ENCODE peak calls at places on chromosomes 5 and 9, in ten cellular contexts. One of them, this sample, is unnamed.
A peak's percentile ranks its signal among the peaks of the same experiment; 100 is the strongest.

GRCh38 chr5:62000646-62001045 is 305.4 kb upstream of the KIF2A start:
- DNase-seq in stimulated activated CD4-positive, alpha-beta T cell treated with anti-CD3 and anti-CD28 coated beads, Interleukin-2, amount 100 ng/mL, for 24 hours: no peak
- DNase-seq in AML-193: no peak
- DNase-seq in GM13976: no peak
- DNase-seq in midbrain: no peak
- DNase-seq in adipocyte: no peak
- DNase-seq in EL: no peak
- DNase-seq in CD4-positive, CD25-positive, alpha-beta regulatory T cell: no peak
- DNase-seq in stimulated activated CD8-positive, alpha-beta memory T cell treated with anti-CD3 and anti-CD28 coated beads, Interleukin-15, amount 100 ng/mL, for 4 hours: no peak
- DNase-seq in activated effector memory CD4-positive, alpha-beta T cell treated with Interleukin-2 at 50 U/mL for 16 hours: no peak
- DNase-seq in this sample: no peak

GRCh38 chr5:96128204-96128864 is 166.7 kb upstream of the ELL2 start:
- DNase-seq in stimulated activated CD4-positive, alpha-beta T cell treated with anti-CD3 and anti-CD28 coated beads, Interleukin-2, amount 100 ng/mL, for 24 hours: no peak
- DNase-seq in activated effector memory CD4-positive, alpha-beta T cell treated with Interleukin-2 at 50 U/mL for 16 hours: no peak
- DNase-seq in adipocyte: no peak
- DNase-seq in AML-193: no peak
- DNase-seq in CD4-positive, CD25-positive, alpha-beta regulatory T cell: no peak
- DNase-seq in EL: no peak
- DNase-seq in stimulated activated CD8-positive, alpha-beta memory T cell treated with anti-CD3 and anti-CD28 coated beads, Interleukin-15, amount 100 ng/mL, for 4 hours: no peak
- DNase-seq in GM13976: no peak
- DNase-seq in midbrain: no peak
- DNase-seq in this sample: no peak

GRCh38 chr5:134519989-134520388 is 5.5 kb upstream of the JADE2 start:
- DNase-seq in EL: no peak
- DNase-seq in adipocyte: no peak
- DNase-seq in GM13976: no peak
- DNase-seq in CD4-positive, CD25-positive, alpha-beta regulatory T cell: no peak
- DNase-seq in AML-193: no peak
- DNase-seq in midbrain: no peak
- DNase-seq in stimulated activated CD8-positive, alpha-beta memory T cell treated with anti-CD3 and anti-CD28 coated beads, Interleukin-15, amount 100 ng/mL, for 4 hours: no peak
- DNase-seq in stimulated activated CD4-positive, alpha-beta T cell treated with anti-CD3 and anti-CD28 coated beads, Interleukin-2, amount 100 ng/mL, for 24 hours: no peak
- DNase-seq in activated effector memory CD4-positive, alpha-beta T cell treated with Interleukin-2 at 50 U/mL for 16 hours: no peak
- DNase-seq in this sample: no peak

GRCh38 chr9:34993502-34994428 is 4.2 kb downstream of the DNAJB5 start:
- DNase-seq in midbrain: peak; percentile 62
- DNase-seq in AML-193: no peak
- DNase-seq in CD4-positive, CD25-positive, alpha-beta regulatory T cell: no peak
- DNase-seq in GM13976: peak; percentile 71
- DNase-seq in EL: peak; percentile 60
- DNase-seq in activated effector memory CD4-positive, alpha-beta T cell treated with Interleukin-2 at 50 U/mL for 16 hours: no peak
- DNase-seq in stimulated activated CD4-positive, alpha-beta T cell treated with anti-CD3 and anti-CD28 coated beads, Interleukin-2, amount 100 ng/mL, for 24 hours: no peak
- DNase-seq in stimulated activated CD8-positive, alpha-beta memory T cell treated with anti-CD3 and anti-CD28 coated beads, Interleukin-15, amount 100 ng/mL, for 4 hours: no peak
- DNase-seq in adipocyte: peak; percentile 51
- DNase-seq in this sample: no peak

GRCh38 chr9:98658965-98659364 is 49.8 kb downstream of the GABBR2 start:
- DNase-seq in EL: peak; percentile 52
- DNase-seq in stimulated activated CD8-positive, alpha-beta memory T cell treated with anti-CD3 and anti-CD28 coated beads, Interleukin-15, amount 100 ng/mL, for 4 hours: no peak
- DNase-seq in activated effector memory CD4-positive, alpha-beta T cell treated with Interleukin-2 at 50 U/mL for 16 hours: no peak
- DNase-seq in GM13976: no peak
- DNase-seq in midbrain: no peak
- DNase-seq in CD4-positive, CD25-positive, alpha-beta regulatory T cell: no peak
- DNase-seq in stimulated activated CD4-positive, alpha-beta T cell treated with anti-CD3 and anti-CD28 coated beads, Interleukin-2, amount 100 ng/mL, for 24 hours: no peak
- DNase-seq in AML-193: no peak
- DNase-seq in adipocyte: peak; percentile 75
- DNase-seq in this sample: no peak

GRCh38 chr5:122077451-122078115 is 476 bp downstream of the LOX start:
- DNase-seq in stimulated activated CD4-positive, alpha-beta T cell treated with anti-CD3 and anti-CD28 coated beads, Interleukin-2, amount 100 ng/mL, for 24 hours: peak; percentile 6
- DNase-seq in midbrain: no peak
- DNase-seq in stimulated activated CD8-positive, alpha-beta memory T cell treated with anti-CD3 and anti-CD28 coated beads, Interleukin-15, amount 100 ng/mL, for 4 hours: no peak
- DNase-seq in GM13976: peak; percentile 36
- DNase-seq in AML-193: no peak
- DNase-seq in CD4-positive, CD25-positive, alpha-beta regulatory T cell: no peak
- DNase-seq in EL: no peak
- DNase-seq in activated effector memory CD4-positive, alpha-beta T cell treated with Interleukin-2 at 50 U/mL for 16 hours: no peak
- DNase-seq in adipocyte: peak; percentile 68
- DNase-seq in this sample: no peak

GRCh38 chr5:159403906-159404641 is 73.8 kb upstream of the IL12B start:
- DNase-seq in midbrain: no peak
- DNase-seq in AML-193: no peak
- DNase-seq in adipocyte: no peak
- DNase-seq in stimulated activated CD4-positive, alpha-beta T cell treated with anti-CD3 and anti-CD28 coated beads, Interleukin-2, amount 100 ng/mL, for 24 hours: no peak
- DNase-seq in EL: peak; percentile 3
- DNase-seq in CD4-positive, CD25-positive, alpha-beta regulatory T cell: no peak
- DNase-seq in GM13976: no peak
- DNase-seq in activated effector memory CD4-positive, alpha-beta T cell treated with Interleukin-2 at 50 U/mL for 16 hours: no peak
- DNase-seq in stimulated activated CD8-positive, alpha-beta memory T cell treated with anti-CD3 and anti-CD28 coated beads, Interleukin-15, amount 100 ng/mL, for 4 hours: no peak
- DNase-seq in this sample: no peak

GRCh38 chr5:178340637-178341036 is 108.0 kb upstream of the PHYKPL start:
- DNase-seq in stimulated activated CD4-positive, alpha-beta T cell treated with anti-CD3 and anti-CD28 coated beads, Interleukin-2, amount 100 ng/mL, for 24 hours: no peak
- DNase-seq in adipocyte: no peak
- DNase-seq in stimulated activated CD8-positive, alpha-beta memory T cell treated with anti-CD3 and anti-CD28 coated beads, Interleukin-15, amount 100 ng/mL, for 4 hours: no peak
- DNase-seq in midbrain: no peak
- DNase-seq in GM13976: no peak
- DNase-seq in EL: no peak
- DNase-seq in AML-193: no peak
- DNase-seq in activated effector memory CD4-positive, alpha-beta T cell treated with Interleukin-2 at 50 U/mL for 16 hours: no peak
- DNase-seq in CD4-positive, CD25-positive, alpha-beta regulatory T cell: no peak
- DNase-seq in this sample: no peak

GRCh38 chr5:113043491-113043931 is 66.9 kb downstream of the DCP2 start:
- DNase-seq in AML-193: no peak
- DNase-seq in stimulated activated CD8-positive, alpha-beta memory T cell treated with anti-CD3 and anti-CD28 coated beads, Interleukin-15, amount 100 ng/mL, for 4 hours: no peak
- DNase-seq in adipocyte: no peak
- DNase-seq in EL: no peak
- DNase-seq in stimulated activated CD4-positive, alpha-beta T cell treated with anti-CD3 and anti-CD28 coated beads, Interleukin-2, amount 100 ng/mL, for 24 hours: peak; percentile 30
- DNase-seq in CD4-positive, CD25-positive, alpha-beta regulatory T cell: no peak
- DNase-seq in activated effector memory CD4-positive, alpha-beta T cell treated with Interleukin-2 at 50 U/mL for 16 hours: no peak
- DNase-seq in GM13976: no peak
- DNase-seq in midbrain: peak; percentile 25
- DNase-seq in this sample: no peak

GRCh38 chr5:145072880-145073279 is 762.3 kb downstream of the PRELID2 start:
- DNase-seq in adipocyte: no peak
- DNase-seq in stimulated activated CD8-positive, alpha-beta memory T cell treated with anti-CD3 and anti-CD28 coated beads, Interleukin-15, amount 100 ng/mL, for 4 hours: no peak
- DNase-seq in GM13976: no peak
- DNase-seq in activated effector memory CD4-positive, alpha-beta T cell treated with Interleukin-2 at 50 U/mL for 16 hours: no peak
- DNase-seq in midbrain: no peak
- DNase-seq in CD4-positive, CD25-positive, alpha-beta regulatory T cell: no peak
- DNase-seq in stimulated activated CD4-positive, alpha-beta T cell treated with anti-CD3 and anti-CD28 coated beads, Interleukin-2, amount 100 ng/mL, for 24 hours: no peak
- DNase-seq in EL: no peak
- DNase-seq in AML-193: no peak
- DNase-seq in this sample: no peak

GRCh38 chr9:113886471-113886870 is 10.4 kb downstream of the ZNF618 start:
- DNase-seq in midbrain: no peak
- DNase-seq in AML-193: no peak
- DNase-seq in stimulated activated CD8-positive, alpha-beta memory T cell treated with anti-CD3 and anti-CD28 coated beads, Interleukin-15, amount 100 ng/mL, for 4 hours: no peak
- DNase-seq in activated effector memory CD4-positive, alpha-beta T cell treated with Interleukin-2 at 50 U/mL for 16 hours: no peak
- DNase-seq in CD4-positive, CD25-positive, alpha-beta regulatory T cell: no peak
- DNase-seq in EL: peak; percentile 48
- DNase-seq in adipocyte: peak; percentile 55
- DNase-seq in GM13976: no peak
- DNase-seq in stimulated activated CD4-positive, alpha-beta T cell treated with anti-CD3 and anti-CD28 coated beads, Interleukin-2, amount 100 ng/mL, for 24 hours: no peak
- DNase-seq in this sample: no peak

This sample was measured in T-cell.